ENCODE peak calls at places on chromosomes 12 and 14, in nine cellular contexts. J, O, P, R, Q, N, M, A and Y are unnamed samples.

GRCh38 chr12:132494294-132495164 is 4.6 kb downstream of the FBRSL1 start:
- DNase-seq in J (no peak), O (no peak), P (no peak), R (no peak), Q (no peak), N (no peak), M (peak; percentile 70), A (no peak), Y (no peak)

GRCh38 chr12:69846976-69847375 is 21.9 kb downstream of the MYRFL start:
- DNase-seq in J (no peak), O (no peak), P (no peak), R (no peak), Q (no peak), N (no peak), M (no peak), A (no peak), Y (no peak)

GRCh38 chr14:97166497-97166896 is 369.3 kb downstream of the VRK1 start:
- DNase-seq in J (no peak), O (no peak), P (no peak), R (no peak), Q (no peak), N (no peak), M (no peak), A (no peak), Y (no peak)

GRCh38 chr12:54033980-54034783 is 1.3 kb downstream of the HOXC5 start:
- DNase-seq in J (no peak), O (no peak), P (no peak), R (no peak), Q (no peak), N (peak; percentile 37), M (no peak), A (no peak), Y (no peak)

GRCh38 chr12:66036317-66036716 is 94.2 kb downstream of the LLPH start:
- DNase-seq in J (no peak), O (no peak), P (no peak), R (peak; percentile 94), Q (no peak), N (no peak), M (no peak), A (peak; percentile 69), Y (no peak)

GRCh38 chr14:55389330-55389729 is 22.3 kb downstream of the ATG14 start:
- DNase-seq in J (no peak), O (no peak), P (no peak), R (peak; percentile 83), Q (no peak), N (no peak), M (no peak), A (no peak), Y (no peak)

GRCh38 chr12:68178184-68178583 is 18.6 kb upstream of the IFNG start:
- DNase-seq in J (no peak), O (no peak), P (no peak), R (peak; percentile 7), Q (no peak), N (no peak), M (no peak), A (no peak), Y (no peak)

GRCh38 chr12:132366341-132366861 is 37.0 kb upstream of the GALNT9 start:
- DNase-seq in J (no peak), O (peak; percentile 69), P (no peak), R (no peak), Q (no peak), N (no peak), M (no peak), A (no peak), Y (no peak)

GRCh38 chr12:57116580-57117281 is 5.6 kb upstream of the STAT6 start:
- DNase-seq in J (no peak), O (no peak), P (no peak), R (no peak), Q (no peak), N (no peak), M (no peak), A (no peak), Y (no peak)

GRCh38 chr14:54627718-54628345 is 60.9 kb downstream of the SAMD4A start:
- DNase-seq in J (peak; percentile 49), O (peak; percentile 76), P (peak; percentile 44), R (peak; percentile 78), Q (no peak), N (no peak), M (no peak), A (no peak), Y (no peak)

GRCh38 chr14:22878271-22879246 is 4.5 kb upstream of the REM2 start:
- DNase-seq in J (no peak), O (no peak), P (no peak), R (no peak), Q (no peak), N (no peak), M (no peak), A (no peak), Y (no peak)

GRCh38 chr12:25997401-25997973 is 39.0 kb downstream of the RASSF8 start:
- DNase-seq in J (no peak), O (no peak), P (no peak), R (peak; percentile 93), Q (no peak), N (no peak), M (no peak), A (peak; percentile 69), Y (no peak)

GRCh38 chr14:101006008-101006407 is 102.5 kb upstream of the RTL1 start:
- DNase-seq in J (no peak), O (peak; percentile 66), P (no peak), R (no peak), Q (no peak), N (peak; percentile 36), M (no peak), A (no peak), Y (no peak)

GRCh38 chr14:101005447-101005846 is 101.9 kb upstream of the RTL1 start:
- DNase-seq in J (no peak), O (peak; percentile 74), P (no peak), R (no peak), Q (no peak), N (peak; percentile 42), M (no peak), A (no peak), Y (no peak)

GRCh38 chr14:101007004-101007614 is 103.6 kb upstream of the RTL1 start:
- DNase-seq in J (no peak), O (peak; percentile 43), P (no peak), R (no peak), Q (no peak), N (no peak), M (no peak), A (no peak), Y (no peak)

GRCh38 chr14:101004176-101004575 is 100.7 kb upstream of the RTL1 start:
- DNase-seq in J (no peak), O (peak; percentile 55), P (no peak), R (no peak), Q (no peak), N (no peak), M (no peak), A (no peak), Y (no peak)

GRCh38 chr14:101004954-101005353 is 101.4 kb upstream of the RTL1 start:
- DNase-seq in J (no peak), O (no peak), P (no peak), R (peak; percentile 78), Q (no peak), N (peak; percentile 62), M (no peak), A (no peak), Y (no peak)
- H3K4me3 ChIP-seq in J (no peak overlapping the region), O (no peak overlapping the region), P (no peak overlapping the region), R (no peak overlapping the region), Q (no peak overlapping the region), N (no peak overlapping the region), M (no peak overlapping the region), A (no peak overlapping the region), Y (no peak overlapping the region)

GRCh38 chr14:81286574-81287370 is 66.0 kb upstream of the GTF2A1 start:
- DNase-seq in J (no peak), O (no peak), P (no peak), R (no peak), Q (no peak), N (no peak), M (no peak), A (no peak), Y (no peak)
- H3K4me3 ChIP-seq in J (no peak overlapping the region), O (no peak overlapping the region), P (no peak overlapping the region), R (no peak overlapping the region), Q (no peak overlapping the region), N (no peak overlapping the region), M (no peak overlapping the region), A (no peak overlapping the region), Y (no peak overlapping the region)

GRCh38 chr12:124659003-124659402 is 91.6 kb upstream of the NCOR2 start:
- DNase-seq in J (no peak), O (no peak), P (no peak), R (no peak), Q (no peak), N (no peak), M (no peak), A (no peak), Y (no peak)

GRCh38 chr12:124663206-124663605 is 95.8 kb upstream of the NCOR2 start:
- DNase-seq in J (no peak), O (no peak), P (no peak), R (no peak), Q (peak; percentile 83), N (no peak), M (no peak), A (no peak), Y (no peak)

GRCh38 chr12:124658302-124658701 is 90.9 kb upstream of the NCOR2 start:
- DNase-seq in J (no peak), O (no peak), P (no peak), R (no peak), Q (no peak), N (no peak), M (no peak), A (no peak), Y (no peak)

GRCh38 chr12:124661382-124661781 is 94.0 kb upstream of the NCOR2 start:
- DNase-seq in J (no peak), O (no peak), P (no peak), R (no peak), Q (no peak), N (no peak), M (no peak), A (peak; percentile 29), Y (no peak)

GRCh38 chr12:124660846-124661245 is 93.4 kb upstream of the NCOR2 start:
- DNase-seq in J (no peak), O (no peak), P (no peak), R (no peak), Q (no peak), N (no peak), M (no peak), A (no peak), Y (no peak)
- H3K4me3 ChIP-seq in J (no peak overlapping the region), O (no peak overlapping the region), P (no peak overlapping the region), R (no peak overlapping the region), Q (no peak overlapping the region), N (no peak overlapping the region), M (no peak overlapping the region), A (no peak overlapping the region), Y (no peak overlapping the region)

DNA sequence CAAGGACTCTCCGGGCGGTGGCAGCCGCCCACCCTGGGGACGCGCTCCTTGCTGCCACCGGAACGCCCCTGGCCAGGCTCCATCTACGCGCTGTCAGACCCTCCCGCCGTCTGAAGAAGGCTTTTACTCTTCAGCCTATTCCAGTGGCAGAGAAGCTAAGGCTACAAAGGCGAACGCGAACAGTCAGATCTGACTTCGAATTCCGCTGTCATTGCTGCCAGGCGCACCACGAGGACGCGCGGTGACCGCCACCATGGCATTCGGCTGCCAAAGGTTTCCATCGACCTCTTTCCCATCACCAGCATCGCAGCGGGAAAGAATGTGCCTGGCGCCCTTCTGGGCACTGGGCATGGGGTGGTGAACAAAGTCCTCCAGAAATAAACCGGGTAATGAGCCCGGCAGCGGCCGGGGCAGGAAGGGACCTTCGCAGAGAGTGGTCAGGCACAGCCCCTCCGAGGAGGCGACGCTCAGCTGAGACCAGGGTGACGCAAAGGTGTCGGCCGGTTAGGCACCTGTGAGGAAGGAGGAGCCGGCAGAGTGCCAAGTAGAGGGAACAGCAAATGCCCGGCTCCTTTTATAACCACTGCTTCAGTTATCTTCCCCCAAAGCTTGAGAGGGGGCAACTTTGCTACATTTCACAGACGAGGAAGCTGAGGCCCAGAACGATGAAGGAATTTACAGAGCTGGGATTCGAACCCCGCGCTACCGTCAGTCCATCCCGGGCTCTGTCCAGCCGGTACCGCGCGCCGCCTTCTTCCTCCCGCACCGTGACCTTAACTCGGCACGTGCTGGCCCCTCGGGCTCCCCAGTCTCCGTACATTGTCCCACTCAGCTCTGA is 1.9 kb upstream of the RFX4 start:
- DNase-seq in J (no peak), O (no peak), P (no peak), R (no peak), Q (no peak), N (no peak), M (no peak), A (no peak), Y (no peak)
- H3K4me3 ChIP-seq in J (no peak overlapping the region), O (peak overlapping the region; percentile 2), P (no peak overlapping the region), R (no peak overlapping the region), Q (peak overlapping the region; percentile 32), N (no peak overlapping the region), M (peak overlapping the region; percentile 45), A (peak overlapping the region; percentile 38), Y (no peak overlapping the region)